ENCODE peak calls at places on chromosomes 1 and 21, in six cellular contexts. D is GM23248, C is ovary, A is astrocyte of the spinal cord, H is tibial artery, B is AML-193. R is an unnamed sample.

GRCh38 chr1:154220071-154220969 is at the start of gene UBAP2L:
- DNase-seq in D (peak; percentile 100), C (peak; percentile 99), A (peak; percentile 100), H (peak; percentile 100), B (peak; percentile 96), R (peak; percentile 98)

GRCh38 chr1:23923592-23924495 is 10.7 kb upstream of the CNR2 start:
- DNase-seq in D (peak; percentile 59), C (no peak), A (no peak), H (peak; percentile 76), B (no peak), R (no peak)

GRCh38 chr1:7341145-7341900 is 429.8 kb upstream of the VAMP3 start:
- DNase-seq in D (peak; percentile 18), C (no peak), A (peak; percentile 32), H (no peak), B (no peak), R (peak; percentile 64)

GRCh38 chr1:19432943-19433609 is 52.3 kb downstream of the CAPZB start:
- DNase-seq in D (peak; percentile 51), C (no peak), A (no peak), H (no peak), B (no peak), R (no peak)

GRCh38 chr21:38979271-38980196 is 173.8 kb downstream of the ETS2 start:
- DNase-seq in D (peak; percentile 61), C (no peak), A (no peak), H (no peak), B (peak; percentile 64), R (no peak)

GRCh38 chr1:44784094-44785026 is 3.6 kb downstream of the BEST4 start:
- DNase-seq in D (peak; percentile 39), C (peak; percentile 47), A (no peak), H (no peak), B (no peak), R (no peak)

GRCh38 chr1:92960395-92961130 is 699 bp downstream of the DIPK1A start:
- DNase-seq in D (peak; percentile 94), C (peak; percentile 65), A (peak; percentile 70), H (peak; percentile 84), B (peak; percentile 68), R (peak; percentile 78)

GRCh38 chr1:156623946-156624813 is 5.0 kb downstream of the HAPLN2 start:
- DNase-seq in D (peak; percentile 71), C (peak; percentile 46), A (peak; percentile 21), H (peak; percentile 76), B (no peak), R (peak; percentile 73)

GRCh38 chr1:212366901-212367300 is 47.8 kb downstream of the PACC1 start:
- DNase-seq in D (peak; percentile 87), C (no peak), A (peak; percentile 44), H (no peak), B (no peak), R (no peak)

GRCh38 chr1:32413507-32414185 is 19.4 kb upstream of the BSDC1 start:
- DNase-seq in D (peak; percentile 75), C (peak; percentile 64), A (peak; percentile 27), H (no peak), B (peak; percentile 71), R (peak; percentile 87)

GRCh38 chr1:218351617-218352438 is 6.7 kb downstream of the TGFB2 start:
- DNase-seq in D (peak; percentile 50), C (peak; percentile 46), A (peak; percentile 54), H (peak; percentile 74), B (peak; percentile 75), R (no peak)

GRCh38 chr1:175204285-175204684 is 11.7 kb upstream of the KIAA0040 start:
- DNase-seq in D (no peak), C (no peak), A (no peak), H (no peak), B (no peak), R (no peak)

GRCh38 chr1:204358145-204358544 is 1.6 kb downstream of the PLEKHA6 start:
- DNase-seq in D (no peak), C (no peak), A (no peak), H (no peak), B (no peak), R (no peak)

GRCh38 chr1:83692524-83693336 is 306.2 kb downstream of the TTLL7 start:
- DNase-seq in D (peak; percentile 9), C (no peak), A (peak; percentile 10), H (no peak), B (no peak), R (peak; percentile 13)

GRCh38 chr1:12453400-12454343 is 164.3 kb downstream of the DHRS3 start:
- DNase-seq in D (peak; percentile 19), C (no peak), A (no peak), H (no peak), B (no peak), R (no peak)

GRCh38 chr21:28442624-28443023 is 550.1 kb downstream of the LTN1 start:
- DNase-seq in D (peak; percentile 85), C (no peak), A (peak; percentile 73), H (no peak), B (no peak), R (no peak)

GRCh38 chr1:186829679-186830587 is 1.2 kb downstream of the PLA2G4A start:
- DNase-seq in D (no peak), C (no peak), A (no peak), H (no peak), B (peak; percentile 28), R (no peak)

GRCh38 chr1:170010443-170010842 is 64.1 kb downstream of the KIFAP3 start:
- DNase-seq in D (peak; percentile 79), C (peak; percentile 42), A (peak; percentile 61), H (no peak), B (no peak), R (peak; percentile 77)

GRCh38 chr21:46266946-46267345 is 18.5 kb downstream of the MCM3AP start:
- DNase-seq in D (no peak), C (no peak), A (no peak), H (no peak), B (no peak), R (no peak)

GRCh38 chr1:53957231-53957818 is 11.2 kb downstream of the LRRC42 start:
- DNase-seq in D (peak; percentile 53), C (no peak), A (peak; percentile 29), H (no peak), B (no peak), R (no peak)

GRCh38 chr1:177289532-177289931 is 118.8 kb downstream of the BRINP2 start:
- DNase-seq in D (no peak), C (no peak), A (no peak), H (no peak), B (no peak), R (no peak)

GRCh38 chr1:197884173-197884572 is 18.3 kb upstream of the C1orf53 start:
- DNase-seq in D (no peak), C (no peak), A (no peak), H (no peak), B (no peak), R (no peak)

GRCh38 chr1:20481158-20481617 is 4.8 kb downstream of the CAMK2N1 start:
- DNase-seq in D (no peak), C (no peak), A (no peak), H (no peak), B (no peak), R (no peak)

GRCh38 chr21:44870748-44871495 is 2.6 kb downstream of the PTTG1IP start:
- DNase-seq in D (no peak), C (no peak), A (peak; percentile 22), H (peak; percentile 72), B (no peak), R (peak; percentile 79)

GRCh38 chr1:183859865-183860264 is 54.9 kb downstream of the RGL1 start:
- DNase-seq in D (peak; percentile 35), C (no peak), A (peak; percentile 45), H (no peak), B (no peak), R (no peak)

GRCh38 chr1:10803971-10804820 is 7.8 kb upstream of the CASZ1 start:
- DNase-seq in D (no peak), C (no peak), A (no peak), H (no peak), B (no peak), R (no peak)

GRCh38 chr1:40709802-40710278 is 18.3 kb downstream of the NFYC start:
- DNase-seq in D (no peak), C (no peak), A (no peak), H (no peak), B (no peak), R (no peak)

GRCh38 chr1:61334718-61335589 is 252.6 kb downstream of the NFIA start:
- DNase-seq in D (no peak), C (peak; percentile 61), A (no peak), H (peak; percentile 80), B (no peak), R (peak; percentile 35)

GRCh38 chr1:213749558-213749957 is 238.2 kb upstream of the PROX1 start:
- DNase-seq in D (no peak), C (no peak), A (no peak), H (no peak), B (no peak), R (no peak)

GRCh38 chr1:46166521-46167462 is 8.1 kb upstream of the TSPAN1 start:
- DNase-seq in D (peak; percentile 45), C (peak; percentile 51), A (no peak), H (peak; percentile 78), B (peak; percentile 31), R (peak; percentile 33)

GRCh38 chr1:220788146-220788545 is 1.4 kb downstream of the MTARC1 start:
- DNase-seq in D (no peak), C (no peak), A (no peak), H (no peak), B (no peak), R (no peak)

R was measured in testis.